ENCODE peak calls at places on chromosomes 5 and 9, in six cellular contexts. One of them, this sample, is unnamed.

GRCh38 chr9:131500939-131501541 is 1.7 kb upstream of the POMT1 start:
- DNase-seq in GM23248: peak; percentile 84
- DNase-seq in neuronal stem cell: no peak
- DNase-seq in IMR-90: peak; percentile 81
- DNase-seq in pancreas: no peak
- DNase-seq in testis: no peak
- DNase-seq in this sample: no peak

GRCh38 chr5:94254214-94254613 is 364.2 kb downstream of the KIAA0825 start:
- DNase-seq in GM23248: no peak
- DNase-seq in neuronal stem cell: no peak
- DNase-seq in IMR-90: no peak
- DNase-seq in pancreas: no peak
- DNase-seq in testis: no peak
- DNase-seq in this sample: no peak

GRCh38 chr5:57576317-57576716 is 93.7 kb upstream of the ACTBL2 start:
- DNase-seq in pancreas: no peak
- DNase-seq in IMR-90: no peak
- DNase-seq in neuronal stem cell: no peak
- DNase-seq in testis: no peak
- DNase-seq in GM23248: no peak
- DNase-seq in this sample: no peak

GRCh38 chr5:119411935-119412623 is 40.2 kb upstream of the HSD17B4 start:
- DNase-seq in GM23248: peak; percentile 79
- DNase-seq in IMR-90: peak; percentile 81
- DNase-seq in neuronal stem cell: peak; percentile 77
- DNase-seq in pancreas: no peak
- DNase-seq in testis: peak; percentile 77
- DNase-seq in this sample: peak; percentile 77

GRCh38 chr5:78116167-78116566 is 178.3 kb downstream of the AP3B1 start:
- DNase-seq in pancreas: no peak
- DNase-seq in IMR-90: no peak
- DNase-seq in GM23248: no peak
- DNase-seq in neuronal stem cell: no peak
- DNase-seq in testis: no peak
- DNase-seq in this sample: no peak

GRCh38 chr9:109258619-109259321 is 62.1 kb downstream of the EPB41L4B start:
- DNase-seq in GM23248: no peak
- DNase-seq in IMR-90: no peak
- DNase-seq in testis: peak; percentile 50
- DNase-seq in pancreas: no peak
- DNase-seq in neuronal stem cell: peak; percentile 24
- DNase-seq in this sample: no peak

GRCh38 chr5:31753700-31754461 is 115.0 kb downstream of the PDZD2 start:
- DNase-seq in GM23248: no peak
- DNase-seq in IMR-90: no peak
- DNase-seq in pancreas: no peak
- DNase-seq in neuronal stem cell: no peak
- DNase-seq in testis: no peak
- DNase-seq in this sample: no peak

GRCh38 chr5:107257885-107258520 is 412.7 kb downstream of the EFNA5 start:
- DNase-seq in testis: no peak
- DNase-seq in GM23248: no peak
- DNase-seq in IMR-90: no peak
- DNase-seq in pancreas: no peak
- DNase-seq in neuronal stem cell: no peak
- DNase-seq in this sample: no peak

GRCh38 chr5:82586597-82586996 is 308.4 kb upstream of the RPS23 start:
- DNase-seq in pancreas: no peak
- DNase-seq in neuronal stem cell: no peak
- DNase-seq in GM23248: no peak
- DNase-seq in testis: no peak
- DNase-seq in IMR-90: no peak
- DNase-seq in this sample: no peak

GRCh38 chr5:141402553-141403328 is at the start of gene PCDHGA9:
- DNase-seq in pancreas: peak; percentile 36
- DNase-seq in IMR-90: peak; percentile 40
- DNase-seq in GM23248: peak; percentile 73
- DNase-seq in testis: no peak
- DNase-seq in neuronal stem cell: no peak
- DNase-seq in this sample: no peak

GRCh38 chr5:1176473-1177391 is 24.7 kb upstream of the SLC6A19 start:
- DNase-seq in pancreas: peak; percentile 64
- DNase-seq in GM23248: no peak
- DNase-seq in neuronal stem cell: no peak
- DNase-seq in IMR-90: no peak
- DNase-seq in testis: peak; percentile 58
- DNase-seq in this sample: no peak

GRCh38 chr9:128393171-128393761 is 22.1 kb downstream of the URM1 start:
- DNase-seq in pancreas: peak; percentile 66
- DNase-seq in GM23248: no peak
- DNase-seq in testis: no peak
- DNase-seq in neuronal stem cell: peak; percentile 70
- DNase-seq in IMR-90: no peak
- DNase-seq in this sample: no peak

GRCh38 chr5:113042491-113043243 is 66.1 kb downstream of the DCP2 start:
- DNase-seq in testis: no peak
- DNase-seq in neuronal stem cell: no peak
- DNase-seq in IMR-90: no peak
- DNase-seq in GM23248: no peak
- DNase-seq in pancreas: no peak
- DNase-seq in this sample: no peak

GRCh38 chr5:170757182-170757601 is 26.3 kb upstream of the GABRP start:
- DNase-seq in pancreas: no peak
- DNase-seq in GM23248: peak; percentile 49
- DNase-seq in IMR-90: peak; percentile 16
- DNase-seq in neuronal stem cell: no peak
- DNase-seq in testis: no peak
- DNase-seq in this sample: peak; percentile 61

GRCh38 chr5:144142030-144142825 is 28.2 kb downstream of the YIPF5 start:
- DNase-seq in GM23248: peak; percentile 81
- DNase-seq in pancreas: no peak
- DNase-seq in IMR-90: peak; percentile 67
- DNase-seq in neuronal stem cell: no peak
- DNase-seq in testis: no peak
- DNase-seq in this sample: peak; percentile 65

GRCh38 chr5:180202939-180203573 is 6.0 kb downstream of the RASGEF1C start:
- DNase-seq in GM23248: no peak
- DNase-seq in testis: no peak
- DNase-seq in pancreas: no peak
- DNase-seq in neuronal stem cell: no peak
- DNase-seq in IMR-90: no peak
- DNase-seq in this sample: no peak

GRCh38 chr5:168188182-168188581 is 103.3 kb upstream of the WWC1 start:
- DNase-seq in pancreas: no peak
- DNase-seq in neuronal stem cell: no peak
- DNase-seq in testis: no peak
- DNase-seq in GM23248: no peak
- DNase-seq in IMR-90: no peak
- DNase-seq in this sample: no peak

GRCh38 chr5:8907168-8907868 is 638.6 kb downstream of the SEMA5A start:
- DNase-seq in GM23248: peak; percentile 82
- DNase-seq in neuronal stem cell: no peak
- DNase-seq in testis: no peak
- DNase-seq in IMR-90: peak; percentile 93
- DNase-seq in pancreas: no peak
- DNase-seq in this sample: no peak

GRCh38 chr5:1101991-1102713 is 9.7 kb downstream of the SLC12A7 start:
- DNase-seq in neuronal stem cell: peak; percentile 80
- DNase-seq in testis: peak; percentile 65
- DNase-seq in IMR-90: peak; percentile 18
- DNase-seq in GM23248: no peak
- DNase-seq in pancreas: no peak
- DNase-seq in this sample: peak; percentile 64

GRCh38 chr9:7223981-7224380 is 466.2 kb downstream of the KDM4C start:
- DNase-seq in testis: no peak
- DNase-seq in IMR-90: no peak
- DNase-seq in pancreas: no peak
- DNase-seq in neuronal stem cell: no peak
- DNase-seq in GM23248: peak; percentile 7
- DNase-seq in this sample: no peak

GRCh38 chr9:3760031-3760430 is 234.2 kb upstream of the RFX3 start:
- DNase-seq in pancreas: no peak
- DNase-seq in neuronal stem cell: peak; percentile 21
- DNase-seq in testis: no peak
- DNase-seq in IMR-90: peak; percentile 18
- DNase-seq in GM23248: no peak
- DNase-seq in this sample: no peak

GRCh38 chr5:161358446-161358845 is 188.1 kb downstream of the GABRB2 start:
- DNase-seq in GM23248: no peak
- DNase-seq in testis: no peak
- DNase-seq in neuronal stem cell: no peak
- DNase-seq in pancreas: no peak
- DNase-seq in IMR-90: no peak
- DNase-seq in this sample: no peak

GRCh38 chr9:125361837-125362531 is 100.4 kb downstream of the GAPVD1 start:
- DNase-seq in GM23248: peak; percentile 36
- DNase-seq in neuronal stem cell: no peak
- DNase-seq in pancreas: no peak
- DNase-seq in testis: no peak
- DNase-seq in IMR-90: peak; percentile 17
- DNase-seq in this sample: peak; percentile 21

GRCh38 chr5:178416919-178417318 is 173.3 kb downstream of the COL23A1 start:
- DNase-seq in neuronal stem cell: no peak
- DNase-seq in pancreas: no peak
- DNase-seq in IMR-90: peak; percentile 31
- DNase-seq in GM23248: peak; percentile 43
- DNase-seq in testis: no peak
- DNase-seq in this sample: no peak

GRCh38 chr9:89753472-89754055 is 148.8 kb downstream of the GADD45G start:
- DNase-seq in IMR-90: no peak
- DNase-seq in GM23248: no peak
- DNase-seq in neuronal stem cell: no peak
- DNase-seq in pancreas: no peak
- DNase-seq in testis: no peak
- DNase-seq in this sample: no peak

GRCh38 chr5:42591026-42591425 is 165.6 kb upstream of the CCDC152 start:
- DNase-seq in GM23248: no peak
- DNase-seq in neuronal stem cell: no peak
- DNase-seq in testis: peak; percentile 66
- DNase-seq in IMR-90: no peak
- DNase-seq in pancreas: no peak
- DNase-seq in this sample: peak; percentile 93

GRCh38 chr5:61965495-61965894 is 340.5 kb upstream of the KIF2A start:
- DNase-seq in pancreas: no peak
- DNase-seq in testis: no peak
- DNase-seq in neuronal stem cell: no peak
- DNase-seq in IMR-90: no peak
- DNase-seq in GM23248: no peak
- DNase-seq in this sample: no peak

GRCh38 chr5:151239237-151239861 is 13.6 kb upstream of the GM2A start:
- DNase-seq in IMR-90: peak; percentile 63
- DNase-seq in testis: peak; percentile 81
- DNase-seq in neuronal stem cell: peak; percentile 65
- DNase-seq in pancreas: peak; percentile 84
- DNase-seq in GM23248: peak; percentile 79
- DNase-seq in this sample: peak; percentile 87

GRCh38 chr5:151236888-151237287 is 13.0 kb upstream of the CCDC69 start:
- DNase-seq in testis: no peak
- DNase-seq in neuronal stem cell: no peak
- DNase-seq in GM23248: no peak
- DNase-seq in pancreas: no peak
- DNase-seq in IMR-90: no peak
- DNase-seq in this sample: no peak

GRCh38 chr5:151238303-151238741 is 14.4 kb upstream of the CCDC69 start:
- DNase-seq in IMR-90: no peak
- DNase-seq in neuronal stem cell: no peak
- DNase-seq in GM23248: no peak
- DNase-seq in pancreas: no peak
- DNase-seq in testis: peak; percentile 71
- DNase-seq in this sample: no peak

GRCh38 chr5:151234476-151235238 is 10.8 kb upstream of the CCDC69 start:
- DNase-seq in testis: peak; percentile 82
- DNase-seq in pancreas: peak; percentile 89
- DNase-seq in neuronal stem cell: no peak
- DNase-seq in GM23248: peak; percentile 39
- DNase-seq in IMR-90: peak; percentile 41
- DNase-seq in this sample: no peak

GRCh38 chr5:151237685-151238084 is 13.8 kb upstream of the CCDC69 start:
- DNase-seq in neuronal stem cell: no peak
- DNase-seq in pancreas: no peak
- DNase-seq in IMR-90: no peak
- DNase-seq in testis: no peak
- DNase-seq in GM23248: no peak
- DNase-seq in this sample: no peak
- H3K4me1 ChIP-seq in neuronal stem cell: no peaks in the 10 kb centered on the region
- H3K4me1 ChIP-seq in pancreas: peaks cover 14% of the 10 kb centered on the region
- H3K4me1 ChIP-seq in IMR-90: peaks cover 2% of the 10 kb centered on the region
- H3K4me1 ChIP-seq in testis: peaks cover 35% of the 10 kb centered on the region
- H3K4me1 ChIP-seq in GM23248: no peaks in the 10 kb centered on the region
- H3K4me1 ChIP-seq in this sample: peaks cover 25% of the 10 kb centered on the region

DNA sequence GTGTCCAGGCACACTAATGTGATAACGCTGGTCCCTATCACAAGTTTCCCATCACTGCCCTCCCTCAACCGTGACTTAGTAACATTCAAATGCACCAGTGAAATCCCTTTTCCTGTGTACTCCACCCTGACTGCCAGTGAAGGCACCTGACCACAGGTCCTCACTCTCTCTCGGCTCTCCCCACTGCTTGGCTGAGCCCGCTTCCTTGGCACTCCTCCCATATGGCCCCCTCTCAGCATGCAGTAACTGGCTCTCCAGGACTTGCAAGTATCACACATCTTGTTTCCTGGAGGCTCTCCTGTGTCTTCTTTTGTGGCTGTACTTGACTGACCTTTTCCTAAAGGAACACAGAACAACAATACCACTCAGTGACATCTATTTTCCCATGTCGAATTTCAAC is 292.0 kb upstream of the ZNF608 start:
- DNase-seq in pancreas: no peak
- DNase-seq in neuronal stem cell: no peak
- DNase-seq in testis: no peak
- DNase-seq in IMR-90: no peak
- DNase-seq in GM23248: no peak
- DNase-seq in this sample: no peak
- H3K9me3 ChIP-seq in pancreas: no peaks in the 10 kb centered on the region
- H3K9me3 ChIP-seq in neuronal stem cell: no peaks in the 10 kb centered on the region
- H3K9me3 ChIP-seq in testis: no peaks in the 10 kb centered on the region
- H3K9me3 ChIP-seq in IMR-90: no peaks in the 10 kb centered on the region
- H3K9me3 ChIP-seq in GM23248: no peaks in the 10 kb centered on the region
- H3K9me3 ChIP-seq in this sample: no peaks in the 10 kb centered on the region

GRCh38 chr5:65624025-65624569 is at the start of gene TRIM23:
- DNase-seq in pancreas: peak; percentile 94
- DNase-seq in IMR-90: peak; percentile 91
- DNase-seq in GM23248: peak; percentile 99
- DNase-seq in neuronal stem cell: peak; percentile 89
- DNase-seq in testis: peak; percentile 95
- DNase-seq in this sample: peak; percentile 95
- H3K4me3 ChIP-seq in pancreas: peak within 1 kb of the TSS; percentile 66
- H3K4me3 ChIP-seq in IMR-90: peak within 1 kb of the TSS; percentile 77
- H3K4me3 ChIP-seq in GM23248: peak within 1 kb of the TSS; percentile 96
- H3K4me3 ChIP-seq in neuronal stem cell: peak within 1 kb of the TSS; percentile 75
- H3K4me3 ChIP-seq in testis: peak within 1 kb of the TSS; percentile 95
- H3K4me3 ChIP-seq in this sample: peak within 1 kb of the TSS; percentile 85

GRCh38 chr5:172106511-172107356 is 81.3 kb downstream of the STK10 start:
- DNase-seq in IMR-90: no peak
- DNase-seq in testis: peak; percentile 78
- DNase-seq in GM23248: peak; percentile 52
- DNase-seq in neuronal stem cell: peak; percentile 76
- DNase-seq in pancreas: no peak
- DNase-seq in this sample: peak; percentile 42
- H3K4me1 ChIP-seq in IMR-90: peaks cover 38% of the 10 kb centered on the region
- H3K4me1 ChIP-seq in testis: peaks cover 54% of the 10 kb centered on the region
- H3K4me1 ChIP-seq in GM23248: peaks cover 46% of the 10 kb centered on the region
- H3K4me1 ChIP-seq in neuronal stem cell: peaks cover 30% of the 10 kb centered on the region
- H3K4me1 ChIP-seq in pancreas: peaks cover 14% of the 10 kb centered on the region
- H3K4me1 ChIP-seq in this sample: peaks cover 12% of the 10 kb centered on the region